ENCODE peak calls at places on chromosomes 13 and 19, in six cellular contexts. N is GM03348; S is activated T-cell treated with anti-CD3 and anti-CD28 coated beads for 1 hour; A is activated CD4-positive, alpha-beta T cell treated with anti-CD3 and anti-CD28 coated beads for 1 hour; K is stromal cell of bone marrow; C is Daoy. W is an unnamed sample.

GRCh38 chr13:61110804-61111203 is 304.8 kb downstream of the PCDH20 start:
- DNase-seq in N (no peak), S (no peak), A (no peak), K (no peak), C (no peak), W (no peak)

GRCh38 chr13:101341464-101341863 is 74.8 kb downstream of the NALCN start:
- DNase-seq in N (peak; percentile 26), S (no peak), A (no peak), K (no peak), C (no peak), W (no peak)

GRCh38 chr13:31442605-31443004 is 242.8 kb downstream of the B3GLCT start:
- DNase-seq in N (no peak), S (no peak), A (no peak), K (no peak), C (no peak), W (no peak)

GRCh38 chr13:71417205-71417604 is 449.8 kb downstream of the DACH1 start:
- DNase-seq in N (no peak), S (no peak), A (no peak), K (no peak), C (no peak), W (no peak)

GRCh38 chr13:30071890-30072817 is 221.7 kb upstream of the UBL3 start:
- DNase-seq in N (no peak), S (no peak), A (no peak), K (no peak), C (no peak), W (no peak)

GRCh38 chr19:1085676-1086442 is 9.3 kb downstream of the POLR2E start:
- DNase-seq in N (no peak), S (no peak), A (no peak), K (no peak), C (no peak), W (no peak)

GRCh38 chr13:78934336-78934735 is 275.4 kb upstream of the OBI1 start:
- DNase-seq in N (no peak), S (no peak), A (no peak), K (no peak), C (no peak), W (no peak)

GRCh38 chr13:112351825-112352224 is 24.3 kb upstream of the SPACA7 start:
- DNase-seq in N (no peak), S (no peak), A (no peak), K (no peak), C (no peak), W (no peak)

GRCh38 chr19:16587031-16588023 is 15.1 kb upstream of the SLC35E1 start:
- DNase-seq in N (peak; percentile 62), S (peak; percentile 46), A (peak; percentile 50), K (no peak), C (peak; percentile 35), W (no peak)

GRCh38 chr13:31115616-31116015 is 46.1 kb downstream of the HSPH1 start:
- DNase-seq in N (no peak), S (no peak), A (no peak), K (no peak), C (no peak), W (no peak)

GRCh38 chr13:79423801-79424642 is 18.0 kb upstream of the RBM26 start:
- DNase-seq in N (peak; percentile 42), S (no peak), A (no peak), K (no peak), C (no peak), W (no peak)

GRCh38 chr19:51501594-51502263 is at the start of gene SIGLEC12:
- DNase-seq in N (no peak), S (no peak), A (no peak), K (no peak), C (no peak), W (no peak)

GRCh38 chr19:48501961-48502719 is 9.5 kb downstream of the LMTK3 start:
- DNase-seq in N (peak; percentile 34), S (peak; percentile 63), A (peak; percentile 66), K (no peak), C (peak; percentile 76), W (peak; percentile 91)

GRCh38 chr13:114315074-114315785 is 927 bp downstream of the CHAMP1 start:
- DNase-seq in N (no peak), S (no peak), A (no peak), K (no peak), C (no peak), W (no peak)

GRCh38 chr19:17069249-17069648 is 6.0 kb downstream of the HAUS8 start:
- DNase-seq in N (no peak), S (no peak), A (no peak), K (no peak), C (no peak), W (no peak)

GRCh38 chr19:41863209-41863931 is 3.3 kb downstream of the RPS19 start:
- DNase-seq in N (no peak), S (no peak), A (no peak), K (no peak), C (no peak), W (no peak)